ENCODE peak calls at places on chromosome 2, in five cellular contexts. K is fibroblast of lung, S is mucosa of descending colon, B is MM.1S, X is AG20443. U is an unnamed sample.

GRCh38 chr2:197255550-197255949 is 55.0 kb downstream of the ANKRD44 start:
- DNase-seq in K (peak; percentile 47), S (peak; percentile 60), B (peak; percentile 86), X (peak; percentile 85), U (peak; percentile 85)

GRCh38 chr2:77054938-77055337 is 467.2 kb downstream of the LRRTM4 start:
- DNase-seq in K (peak; percentile 2), S (no peak), B (no peak), X (no peak), U (no peak)

GRCh38 chr2:120605231-120605935 is 130.3 kb upstream of the GLI2 start:
- DNase-seq in K (no peak), S (no peak), B (no peak), X (no peak), U (peak; percentile 64)

GRCh38 chr2:43482974-43483373 is 112.9 kb downstream of the THADA start:
- DNase-seq in K (peak; percentile 72), S (peak; percentile 20), B (no peak), X (peak; percentile 15), U (no peak)

GRCh38 chr2:129791651-129792050 is 187.8 kb upstream of the RAB6C start:
- DNase-seq in K (no peak), S (no peak), B (no peak), X (no peak), U (no peak)

GRCh38 chr2:96924775-96925747 is 55.2 kb upstream of the SEMA4C start:
- DNase-seq in K (no peak), S (no peak), B (no peak), X (no peak), U (no peak)

GRCh38 chr2:182447843-182448242 is 21.0 kb upstream of the PDE1A start:
- DNase-seq in K (peak; percentile 49), S (no peak), B (no peak), X (peak; percentile 61), U (no peak)

GRCh38 chr2:192029089-192029488 is 165.6 kb downstream of the TMEFF2 start:
- DNase-seq in K (peak; percentile 24), S (peak; percentile 11), B (no peak), X (no peak), U (no peak)